ENCODE peak calls at places on chromosomes 6 and 20, in five cellular contexts. One of them, this sample, is unnamed.

GRCh38 chr6:90144396-90144795 is 152.2 kb downstream of the BACH2 start:
- DNase-seq in HT1080: no peak
- DNase-seq in heart left ventricle: no peak
- DNase-seq in posterior vena cava: no peak
- DNase-seq in type B pancreatic cell: no peak
- DNase-seq in this sample: no peak

GRCh38 chr6:3392059-3392458 is 64.8 kb downstream of the SLC22A23 start:
- DNase-seq in HT1080: no peak
- DNase-seq in heart left ventricle: no peak
- DNase-seq in posterior vena cava: no peak
- DNase-seq in type B pancreatic cell: no peak
- DNase-seq in this sample: peak; percentile 17

GRCh38 chr6:100657678-100658330 is 193.1 kb upstream of the SIM1 start:
- DNase-seq in HT1080: peak; percentile 15
- DNase-seq in heart left ventricle: no peak
- DNase-seq in posterior vena cava: no peak
- DNase-seq in type B pancreatic cell: no peak
- DNase-seq in this sample: no peak

GRCh38 chr6:111793711-111794111 is 79.5 kb downstream of the FYN start:
- DNase-seq in HT1080: no peak
- DNase-seq in heart left ventricle: no peak
- DNase-seq in posterior vena cava: no peak
- DNase-seq in type B pancreatic cell: no peak
- DNase-seq in this sample: no peak

GRCh38 chr6:116572162-116572561 is 858 bp downstream of the RWDD1 start:
- DNase-seq in HT1080: no peak
- DNase-seq in heart left ventricle: peak; percentile 29
- DNase-seq in posterior vena cava: peak; percentile 38
- DNase-seq in type B pancreatic cell: no peak
- DNase-seq in this sample: peak; percentile 65

GRCh38 chr6:164477126-164477525 is 832.3 kb downstream of the C6orf118 start:
- DNase-seq in HT1080: no peak
- DNase-seq in heart left ventricle: no peak
- DNase-seq in posterior vena cava: no peak
- DNase-seq in type B pancreatic cell: no peak
- DNase-seq in this sample: no peak

GRCh38 chr20:44571367-44571766 is 11.0 kb upstream of the PKIG start:
- DNase-seq in HT1080: no peak
- DNase-seq in heart left ventricle: no peak
- DNase-seq in posterior vena cava: no peak
- DNase-seq in type B pancreatic cell: no peak
- DNase-seq in this sample: no peak

GRCh38 chr6:77038801-77039200 is 424.5 kb downstream of the HTR1B start:
- DNase-seq in HT1080: peak; percentile 67
- DNase-seq in heart left ventricle: no peak
- DNase-seq in posterior vena cava: no peak
- DNase-seq in type B pancreatic cell: no peak
- DNase-seq in this sample: no peak

GRCh38 chr6:1972961-1973360 is 272.4 kb downstream of the GMDS start:
- DNase-seq in HT1080: no peak
- DNase-seq in heart left ventricle: no peak
- DNase-seq in posterior vena cava: no peak
- DNase-seq in type B pancreatic cell: no peak
- DNase-seq in this sample: no peak

GRCh38 chr6:39881851-39882566 is 52.3 kb downstream of the MOCS1 start:
- DNase-seq in HT1080: no peak
- DNase-seq in heart left ventricle: peak; percentile 58
- DNase-seq in posterior vena cava: peak; percentile 87
- DNase-seq in type B pancreatic cell: no peak
- DNase-seq in this sample: peak; percentile 60

GRCh38 chr20:53769041-53769440 is 175.4 kb upstream of the ZNF217 start:
- DNase-seq in HT1080: no peak
- DNase-seq in heart left ventricle: no peak
- DNase-seq in posterior vena cava: no peak
- DNase-seq in type B pancreatic cell: no peak
- DNase-seq in this sample: no peak

GRCh38 chr6:74343804-74344203 is 647.8 kb downstream of the CD109 start:
- DNase-seq in HT1080: no peak
- DNase-seq in heart left ventricle: no peak
- DNase-seq in posterior vena cava: no peak
- DNase-seq in type B pancreatic cell: no peak
- DNase-seq in this sample: no peak

GRCh38 chr6:68226460-68226859 is 408.6 kb upstream of the ADGRB3 start:
- DNase-seq in HT1080: no peak
- DNase-seq in heart left ventricle: no peak
- DNase-seq in posterior vena cava: no peak
- DNase-seq in type B pancreatic cell: no peak
- DNase-seq in this sample: no peak

GRCh38 chr20:10710995-10711775 is 37.4 kb upstream of the JAG1 start:
- DNase-seq in HT1080: no peak
- DNase-seq in heart left ventricle: no peak
- DNase-seq in posterior vena cava: no peak
- DNase-seq in type B pancreatic cell: no peak
- DNase-seq in this sample: no peak

GRCh38 chr6:44054635-44055559 is 72.4 kb downstream of the MRPL14 start:
- DNase-seq in HT1080: peak; percentile 52
- DNase-seq in heart left ventricle: peak; percentile 31
- DNase-seq in posterior vena cava: no peak
- DNase-seq in type B pancreatic cell: no peak
- DNase-seq in this sample: no peak

GRCh38 chr6:46381057-46381456 is 110.2 kb downstream of the RCAN2 start:
- DNase-seq in HT1080: no peak
- DNase-seq in heart left ventricle: no peak
- DNase-seq in posterior vena cava: no peak
- DNase-seq in type B pancreatic cell: no peak
- DNase-seq in this sample: no peak

GRCh38 chr6:140909156-140909555 is 1223.6 kb upstream of the GJE1 start:
- DNase-seq in HT1080: no peak
- DNase-seq in heart left ventricle: no peak
- DNase-seq in posterior vena cava: no peak
- DNase-seq in type B pancreatic cell: no peak
- DNase-seq in this sample: no peak

GRCh38 chr6:160356074-160356754 is 8.0 kb downstream of the SLC22A3 start:
- DNase-seq in HT1080: no peak
- DNase-seq in heart left ventricle: no peak
- DNase-seq in posterior vena cava: no peak
- DNase-seq in type B pancreatic cell: no peak
- DNase-seq in this sample: no peak

GRCh38 chr6:147201885-147202515 is 2.2 kb upstream of the STXBP5 start:
- DNase-seq in HT1080: peak; percentile 73
- DNase-seq in heart left ventricle: peak; percentile 37
- DNase-seq in posterior vena cava: no peak
- DNase-seq in type B pancreatic cell: no peak
- DNase-seq in this sample: no peak

GRCh38 chr6:90595854-90596253 is 9.0 kb upstream of the MAP3K7 start:
- DNase-seq in HT1080: no peak
- DNase-seq in heart left ventricle: no peak
- DNase-seq in posterior vena cava: no peak
- DNase-seq in type B pancreatic cell: no peak
- DNase-seq in this sample: no peak

GRCh38 chr6:149271348-149272340 is 45.9 kb upstream of the TAB2 start:
- DNase-seq in HT1080: peak; percentile 29
- DNase-seq in heart left ventricle: no peak
- DNase-seq in posterior vena cava: no peak
- DNase-seq in type B pancreatic cell: no peak
- DNase-seq in this sample: no peak

GRCh38 chr6:141788096-141788495 is 344.6 kb upstream of the GJE1 start:
- DNase-seq in HT1080: no peak
- DNase-seq in heart left ventricle: no peak
- DNase-seq in posterior vena cava: no peak
- DNase-seq in type B pancreatic cell: no peak
- DNase-seq in this sample: no peak

GRCh38 chr6:34459899-34460593 is 5.8 kb upstream of the PACSIN1 start:
- DNase-seq in HT1080: no peak
- DNase-seq in heart left ventricle: no peak
- DNase-seq in posterior vena cava: no peak
- DNase-seq in type B pancreatic cell: no peak
- DNase-seq in this sample: no peak

GRCh38 chr20:2507875-2508630 is 662 bp downstream of the ZNF343 start:
- DNase-seq in HT1080: peak; percentile 52
- DNase-seq in heart left ventricle: no peak
- DNase-seq in posterior vena cava: peak; percentile 80
- DNase-seq in type B pancreatic cell: no peak
- DNase-seq in this sample: peak; percentile 70

GRCh38 chr6:119132211-119133004 is 53.9 kb upstream of the FAM184A start:
- DNase-seq in HT1080: no peak
- DNase-seq in heart left ventricle: no peak
- DNase-seq in posterior vena cava: no peak
- DNase-seq in type B pancreatic cell: no peak
- DNase-seq in this sample: no peak

GRCh38 chr20:17796096-17796563 is 96.4 kb downstream of the BANF2 start:
- DNase-seq in HT1080: no peak
- DNase-seq in heart left ventricle: peak; percentile 63
- DNase-seq in posterior vena cava: peak; percentile 81
- DNase-seq in type B pancreatic cell: no peak
- DNase-seq in this sample: peak; percentile 83

GRCh38 chr6:25311251-25311910 is 32.2 kb downstream of the CARMIL1 start:
- DNase-seq in HT1080: peak; percentile 77
- DNase-seq in heart left ventricle: no peak
- DNase-seq in posterior vena cava: no peak
- DNase-seq in type B pancreatic cell: no peak
- DNase-seq in this sample: no peak

GRCh38 chr6:4336084-4336483 is 200.7 kb upstream of the ECI2 start:
- DNase-seq in HT1080: no peak
- DNase-seq in heart left ventricle: no peak
- DNase-seq in posterior vena cava: no peak
- DNase-seq in type B pancreatic cell: no peak
- DNase-seq in this sample: no peak

GRCh38 chr20:20824924-20825584 is 112.6 kb upstream of the RALGAPA2 start:
- DNase-seq in HT1080: no peak
- DNase-seq in heart left ventricle: peak; percentile 59
- DNase-seq in posterior vena cava: peak; percentile 84
- DNase-seq in type B pancreatic cell: no peak
- DNase-seq in this sample: peak; percentile 68

GRCh38 chr6:130852844-130853554 is 25.8 kb downstream of the SMLR1 start:
- DNase-seq in HT1080: no peak
- DNase-seq in heart left ventricle: no peak
- DNase-seq in posterior vena cava: no peak
- DNase-seq in type B pancreatic cell: no peak
- DNase-seq in this sample: no peak

GRCh38 chr6:121879149-121879548 is 443.7 kb downstream of the GJA1 start:
- DNase-seq in HT1080: no peak
- DNase-seq in heart left ventricle: no peak
- DNase-seq in posterior vena cava: no peak
- DNase-seq in type B pancreatic cell: no peak
- DNase-seq in this sample: no peak

GRCh38 chr6:170372380-170373325 is 66.1 kb downstream of the FAM120B start:
- DNase-seq in HT1080: no peak
- DNase-seq in heart left ventricle: no peak
- DNase-seq in posterior vena cava: no peak
- DNase-seq in type B pancreatic cell: no peak
- DNase-seq in this sample: no peak

GRCh38 chr6:90478278-90478677 is 108.6 kb downstream of the MAP3K7 start:
- DNase-seq in HT1080: no peak
- DNase-seq in heart left ventricle: no peak
- DNase-seq in posterior vena cava: no peak
- DNase-seq in type B pancreatic cell: no peak
- DNase-seq in this sample: no peak

GRCh38 chr6:155388546-155388945 is 67.1 kb downstream of the NOX3 start:
- DNase-seq in HT1080: no peak
- DNase-seq in heart left ventricle: no peak
- DNase-seq in posterior vena cava: no peak
- DNase-seq in type B pancreatic cell: no peak
- DNase-seq in this sample: no peak

GRCh38 chr6:112806163-112806900 is 459.2 kb downstream of the RFPL4B start:
- DNase-seq in HT1080: no peak
- DNase-seq in heart left ventricle: no peak
- DNase-seq in posterior vena cava: no peak
- DNase-seq in type B pancreatic cell: no peak
- DNase-seq in this sample: no peak

GRCh38 chr20:38471987-38472512 is 593 bp upstream of the RALGAPB start:
- DNase-seq in HT1080: no peak
- DNase-seq in heart left ventricle: no peak
- DNase-seq in posterior vena cava: no peak
- DNase-seq in type B pancreatic cell: no peak
- DNase-seq in this sample: no peak

GRCh38 chr6:32082951-32083350 is 26.2 kb downstream of the TNXB start:
- DNase-seq in HT1080: peak; percentile 80
- DNase-seq in heart left ventricle: peak; percentile 78
- DNase-seq in posterior vena cava: peak; percentile 93
- DNase-seq in type B pancreatic cell: no peak
- DNase-seq in this sample: peak; percentile 90